ENCODE peak calls at places on chromosomes 11 and 22, in six cellular contexts. V, M, J, A, U and S are unnamed samples.

GRCh38 chr11:61828629-61829407 is 718 bp downstream of the FADS2 start:
- DNase-seq in M (peak; percentile 37), A (peak; percentile 78), V (peak; percentile 79), J (no peak), U (no peak), S (no peak)

GRCh38 chr22:19933328-19934241 is 8.0 kb upstream of the COMT start:
- DNase-seq in M (no peak), U (no peak), J (no peak), V (peak; percentile 42), A (no peak), S (no peak)

GRCh38 chr11:94455861-94456260 is 37.8 kb downstream of the MRE11 start:
- DNase-seq in A (no peak), U (no peak), V (no peak), J (no peak), M (no peak), S (no peak)

GRCh38 chr11:47111318-47111804 is 65.3 kb downstream of the ARFGAP2 start:
- DNase-seq in M (no peak), J (no peak), U (no peak), A (no peak), V (no peak), S (no peak)

GRCh38 chr11:17610402-17610894 is 63.4 kb downstream of the OTOG start:
- DNase-seq in U (no peak), J (no peak), M (no peak), A (no peak), V (peak; percentile 71), S (peak; percentile 91)

GRCh38 chr11:11782532-11783110 is 59.2 kb upstream of the USP47 start:
- DNase-seq in A (no peak), U (no peak), V (no peak), M (no peak), J (no peak), S (no peak)

GRCh38 chr11:122656631-122657101 is 1.1 kb downstream of the UBASH3B start:
- DNase-seq in J (no peak), V (peak; percentile 79), A (peak; percentile 70), M (peak; percentile 27), U (no peak), S (no peak)

GRCh38 chr11:61872935-61873565 is 18.3 kb downstream of the FADS3 start:
- DNase-seq in U (no peak), V (peak; percentile 72), A (no peak), J (no peak), M (no peak), S (no peak)

GRCh38 chr11:113001709-113002108 is 40.5 kb downstream of the NCAM1 start:
- DNase-seq in M (no peak), J (no peak), U (no peak), V (no peak), A (no peak), S (no peak)

GRCh38 chr22:31652911-31653684 is 8.9 kb downstream of the PISD start:
- DNase-seq in J (no peak), A (no peak), U (no peak), M (no peak), V (no peak), S (no peak)

GRCh38 chr22:43620197-43620596 is 191.9 kb downstream of the EFCAB6 start:
- DNase-seq in U (no peak), V (no peak), J (no peak), M (no peak), A (no peak), S (no peak)

GRCh38 chr22:43618517-43618916 is 193.6 kb downstream of the EFCAB6 start:
- DNase-seq in A (no peak), U (no peak), M (no peak), V (no peak), J (no peak), S (no peak)

GRCh38 chr22:43616645-43617044 is 195.5 kb downstream of the EFCAB6 start:
- DNase-seq in M (no peak), J (no peak), V (no peak), A (no peak), U (no peak), S (no peak)
- H3K4me3 ChIP-seq in M (no peak overlapping the region), J (no peak overlapping the region), V (no peak overlapping the region), A (no peak overlapping the region), U (no peak overlapping the region), S (no peak overlapping the region)

GRCh38 chr11:66612458-66612857 is 4.0 kb upstream of the RBM14 start:
- DNase-seq in M (no peak), V (no peak), J (no peak), A (no peak), U (no peak), S (no peak)

GRCh38 chr11:66617148-66617814 is 851 bp downstream of the RBM14 start:
- DNase-seq in U (no peak), V (peak; percentile 92), M (peak; percentile 57), J (no peak), A (no peak), S (no peak)

GRCh38 chr11:66616379-66617147 is at the start of gene RBM14:
- DNase-seq in V (peak; percentile 99), A (peak; percentile 100), U (peak; percentile 96), M (peak; percentile 99), J (peak; percentile 96), S (peak; percentile 100)

GRCh38 chr11:66609951-66610617 is 6.3 kb upstream of the RBM14 start:
- DNase-seq in V (no peak), A (no peak), U (no peak), M (no peak), J (no peak), S (no peak)

DNA sequence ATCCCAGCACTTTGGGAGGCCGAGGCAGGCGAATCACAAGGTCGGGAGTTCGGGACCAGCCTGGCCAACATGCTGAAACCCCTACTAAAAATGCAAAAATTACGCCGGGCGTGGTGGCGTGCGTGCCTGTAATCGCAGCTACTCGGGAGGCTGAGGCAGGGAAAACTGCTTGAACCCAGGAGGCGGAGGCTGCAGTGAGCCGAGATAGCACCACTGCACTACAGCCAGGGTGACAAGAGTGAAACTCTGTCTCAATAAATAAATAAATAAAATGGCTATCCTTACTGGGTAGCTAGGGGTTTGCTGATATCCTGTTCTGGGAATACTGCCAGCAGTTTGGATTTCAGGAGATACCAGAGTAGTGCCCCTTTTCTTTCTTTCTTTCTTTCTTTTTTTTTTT is 2.4 kb upstream of the RBM14 start:
- DNase-seq in V (no peak), J (no peak), A (no peak), M (no peak), U (no peak), S (no peak)
- H3K4me3 ChIP-seq in V (no peak overlapping the region), J (no peak overlapping the region), A (no peak overlapping the region), M (no peak overlapping the region), U (no peak overlapping the region), S (no peak overlapping the region)

GRCh38 chr11:129252621-129253020 is 60.5 kb upstream of the ARHGAP32 start:
- DNase-seq in M (no peak), U (no peak), V (no peak), A (peak; percentile 77), J (no peak), S (no peak)
- H3K4me3 ChIP-seq in M (no peak overlapping the region), U (no peak overlapping the region), V (no peak overlapping the region), A (peak overlapping the region; percentile 36), J (no peak overlapping the region), S (no peak overlapping the region)

GRCh38 chr22:46649176-46650077 is 29.2 kb downstream of the GRAMD4 start:
- DNase-seq in M (peak; percentile 81), U (peak; percentile 50), J (no peak), A (no peak), V (no peak), S (no peak)
- H3K4me3 ChIP-seq in M (no peak overlapping the region), U (no peak overlapping the region), J (no peak overlapping the region), A (no peak overlapping the region), V (no peak overlapping the region), S (no peak overlapping the region)

DNA sequence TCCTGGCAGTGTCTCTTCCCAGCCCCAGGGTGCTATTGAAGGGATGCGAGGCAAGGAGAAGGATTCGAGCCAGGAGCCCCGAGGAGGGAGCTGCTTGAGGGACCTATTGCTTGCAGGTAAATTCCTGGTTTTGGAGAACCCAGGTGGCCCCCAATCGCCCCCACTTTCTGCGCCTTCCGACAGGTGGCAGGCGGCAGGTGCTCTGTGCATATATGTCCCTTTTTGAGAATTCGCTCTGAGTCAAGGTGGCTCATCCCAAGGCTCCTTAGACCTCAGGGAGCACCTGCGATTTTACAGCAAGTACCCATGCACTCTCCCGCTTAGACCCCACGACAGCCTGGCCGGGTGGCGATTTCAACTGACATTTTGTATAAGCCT is 40.3 kb upstream of the SHISAL1 start:
- DNase-seq in U (no peak), A (no peak), V (peak; percentile 53), M (no peak), J (no peak), S (no peak)
- H3K4me3 ChIP-seq in U (no peak overlapping the region), A (no peak overlapping the region), V (no peak overlapping the region), M (no peak overlapping the region), J (no peak overlapping the region), S (no peak overlapping the region)

GRCh38 chr22:24954114-24954463 is 1.6 kb downstream of the KIAA1671 start:
- DNase-seq in U (no peak), A (peak; percentile 77), V (no peak), M (no peak), J (no peak), S (no peak)

GRCh38 chr22:24952837-24953293 is 349 bp downstream of the KIAA1671 start:
- DNase-seq in A (peak; percentile 88), M (peak; percentile 72), U (no peak), J (no peak), V (peak; percentile 80), S (no peak)

GRCh38 chr22:24951942-24952836 is at the start of gene KIAA1671:
- DNase-seq in J (peak; percentile 65), V (peak; percentile 94), A (peak; percentile 99), U (no peak), M (peak; percentile 76), S (no peak)

GRCh38 chr22:24954856-24955255 is 2.3 kb downstream of the KIAA1671 start:
- DNase-seq in U (no peak), V (no peak), J (no peak), M (no peak), A (no peak), S (no peak)

GRCh38 chr22:24953294-24954113 is 988 bp downstream of the KIAA1671 start:
- DNase-seq in J (no peak), M (no peak), V (no peak), A (peak; percentile 74), U (no peak), S (no peak)
- H3K4me3 ChIP-seq in J (peak overlapping the region; percentile 70), M (peak overlapping the region; percentile 79), V (peak overlapping the region; percentile 58), A (peak overlapping the region; percentile 80), U (no peak overlapping the region), S (peak overlapping the region; percentile 81)

GRCh38 chr11:118215765-118216164 is 9.0 kb downstream of the JAML start:
- DNase-seq in A (no peak), J (no peak), V (no peak), M (no peak), U (no peak), S (no peak)
- H3K4me3 ChIP-seq in A (no peak overlapping the region), J (no peak overlapping the region), V (no peak overlapping the region), M (no peak overlapping the region), U (no peak overlapping the region), S (no peak overlapping the region)

GRCh38 chr11:7524831-7525230 is 11.0 kb downstream of the PPFIBP2 start:
- DNase-seq in V (no peak), M (no peak), A (peak; percentile 19), U (no peak), J (no peak), S (no peak)
- H3K4me3 ChIP-seq in V (no peak overlapping the region), M (no peak overlapping the region), A (no peak overlapping the region), U (no peak overlapping the region), J (no peak overlapping the region), S (no peak overlapping the region)

GRCh38 chr11:119149371-119150275 is 771 bp downstream of the ABCG4 start:
- DNase-seq in U (no peak), M (no peak), A (peak; percentile 78), J (no peak), V (no peak), S (no peak)
- H3K4me3 ChIP-seq in U (peak overlapping the region; percentile 61), M (peak overlapping the region; percentile 56), A (peak overlapping the region; percentile 68), J (peak overlapping the region; percentile 28), V (peak overlapping the region; percentile 44), S (peak overlapping the region; percentile 43)